ENCODE peak calls at places on chromosomes 13 and 19, in six cellular contexts. X is testis; R is stimulated activated CD8-positive, alpha-beta memory T cell treated with anti-CD3 and anti-CD28 coated beads, Interleukin-7, amount 100 ng/mL, for 4 hours; M is neuronal stem cell; D is amniotic stem cell; G is stimulated activated CD4-positive, alpha-beta T cell treated with anti-CD3 and anti-CD28 coated beads, Interleukin-2, amount 100 ng/mL, for 24 hours. U is an unnamed sample.

GRCh38 chr13:113506025-113506685 is 15.6 kb upstream of the DCUN1D2 start:
- DNase-seq in X (no peak), R (no peak), M (no peak), D (no peak), G (no peak), U (no peak)

GRCh38 chr13:92573467-92574057 is 653.0 kb upstream of the GPC6 start:
- DNase-seq in X (peak), R (no peak), M (peak), D (no peak), G (no peak), U (no peak)

GRCh38 chr13:84137292-84137691 is 255.0 kb upstream of the SLITRK1 start:
- DNase-seq in X (no peak), R (peak), M (no peak), D (no peak), G (peak), U (no peak)

GRCh38 chr19:6204212-6204611 is 68.7 kb downstream of the ACSBG2 start:
- DNase-seq in X (no peak), R (no peak), M (no peak), D (no peak), G (no peak), U (no peak)

GRCh38 chr13:78960881-78961280 is 301.9 kb upstream of the OBI1 start:
- DNase-seq in X (no peak), R (no peak), M (no peak), D (no peak), G (no peak), U (no peak)

GRCh38 chr13:77521194-77521593 is 14.3 kb upstream of the SCEL start:
- DNase-seq in X (no peak), R (no peak), M (no peak), D (no peak), G (no peak), U (no peak)

GRCh38 chr19:1049106-1049505 is 9.2 kb downstream of the ABCA7 start:
- DNase-seq in X (no peak), R (no peak), M (no peak), D (no peak), G (no peak), U (no peak)

GRCh38 chr13:30033681-30034447 is 183.4 kb upstream of the UBL3 start:
- DNase-seq in X (no peak), R (no peak), M (no peak), D (peak), G (no peak), U (no peak)

GRCh38 chr19:42563352-42564210 is 31.1 kb downstream of the CEACAM8 start:
- DNase-seq in X (peak), R (no peak), M (peak), D (peak), G (no peak), U (peak)

GRCh38 chr19:36183455-36183741 is 31.1 kb downstream of the ZNF565 start:
- DNase-seq in X (no peak), R (no peak), M (no peak), D (no peak), G (no peak), U (no peak)

GRCh38 chr19:44903602-44904425 is 1.8 kb upstream of the APOE start:
- DNase-seq in X (peak), R (peak), M (peak), D (no peak), G (peak), U (peak)

GRCh38 chr19:38266981-38267597 is 2.7 kb downstream of the SPINT2 start:
- DNase-seq in X (no peak), R (no peak), M (no peak), D (peak), G (no peak), U (no peak)

GRCh38 chr19:42361545-42361910 is 28.6 kb downstream of the CNFN start:
- DNase-seq in X (no peak), R (no peak), M (no peak), D (no peak), G (no peak), U (no peak)